ENCODE peak calls at places on chromosomes 16 and 17, in five cellular contexts. G, L, V, J and B are unnamed samples.

GRCh38 chr17:51372345-51373004 is 112.1 kb downstream of the UTP18 start:
- DNase-seq in G (no peak), L (no peak), V (peak), J (no peak), B (no peak)

GRCh38 chr17:47203984-47204721 is 5.0 kb upstream of the MYL4 start:
- DNase-seq in G (no peak), L (no peak), V (peak), J (no peak), B (no peak)

GRCh38 chr17:7354262-7354781 is 634 bp upstream of the TMEM95 start:
- DNase-seq in G (no peak), L (no peak), V (peak), J (no peak), B (peak)

GRCh38 chr17:78140169-78141051 is 5.8 kb upstream of the C17orf99 start:
- DNase-seq in G (peak), L (no peak), V (peak), J (peak), B (no peak)

GRCh38 chr16:50601341-50601740 is 53.1 kb downstream of the NKD1 start:
- DNase-seq in G (peak), L (no peak), V (no peak), J (no peak), B (no peak)

GRCh38 chr17:10149573-10150399 is 48.6 kb downstream of the GAS7 start:
- DNase-seq in G (no peak), L (no peak), V (peak), J (no peak), B (peak)

GRCh38 chr16:22291860-22292692 is 5.1 kb upstream of the POLR3E start:
- DNase-seq in G (no peak), L (peak), V (no peak), J (no peak), B (no peak)

GRCh38 chr17:66578781-66579489 is 256.0 kb upstream of the CACNG5 start:
- DNase-seq in G (no peak), L (no peak), V (peak), J (no peak), B (no peak)

GRCh38 chr16:68636064-68636551 is 9.0 kb upstream of the CDH3 start:
- DNase-seq in G (no peak), L (no peak), V (no peak), J (no peak), B (no peak)

GRCh38 chr17:16050844-16051243 is 51.2 kb downstream of the TTC19 start:
- DNase-seq in G (no peak), L (no peak), V (no peak), J (no peak), B (no peak)
- H3K4me3 ChIP-seq in G (no peak), L (no peak), V (no peak), J (no peak), B (no peak)

DNA sequence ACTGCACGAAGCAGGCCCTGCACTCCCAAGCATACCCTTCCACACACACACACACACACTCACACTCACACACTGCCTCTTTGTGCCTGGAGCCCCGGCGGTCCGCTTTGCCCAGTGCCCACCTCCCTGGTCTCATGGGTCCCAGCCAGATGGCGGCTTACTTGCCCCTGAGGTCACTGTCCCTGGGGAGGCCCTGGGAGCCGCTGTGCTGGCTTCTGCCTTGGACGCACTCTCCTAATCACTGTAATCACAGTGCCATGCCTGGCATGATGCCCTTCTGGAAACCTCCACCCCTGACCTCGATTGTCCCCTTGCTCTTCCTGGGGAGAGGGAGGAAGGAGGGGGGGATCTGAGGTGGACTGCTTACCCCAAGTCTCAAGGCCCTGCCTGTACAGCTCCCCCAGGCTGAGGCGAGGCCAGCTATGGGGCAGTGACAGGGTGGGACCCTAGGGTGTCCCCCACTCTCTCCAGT is 36.0 kb downstream of the ARHGAP23 start:
- DNase-seq in G (no peak), L (no peak), V (peak), J (no peak), B (no peak)
- H3K4me3 ChIP-seq in G (no peak), L (peak), V (peak), J (peak), B (peak)

DNA sequence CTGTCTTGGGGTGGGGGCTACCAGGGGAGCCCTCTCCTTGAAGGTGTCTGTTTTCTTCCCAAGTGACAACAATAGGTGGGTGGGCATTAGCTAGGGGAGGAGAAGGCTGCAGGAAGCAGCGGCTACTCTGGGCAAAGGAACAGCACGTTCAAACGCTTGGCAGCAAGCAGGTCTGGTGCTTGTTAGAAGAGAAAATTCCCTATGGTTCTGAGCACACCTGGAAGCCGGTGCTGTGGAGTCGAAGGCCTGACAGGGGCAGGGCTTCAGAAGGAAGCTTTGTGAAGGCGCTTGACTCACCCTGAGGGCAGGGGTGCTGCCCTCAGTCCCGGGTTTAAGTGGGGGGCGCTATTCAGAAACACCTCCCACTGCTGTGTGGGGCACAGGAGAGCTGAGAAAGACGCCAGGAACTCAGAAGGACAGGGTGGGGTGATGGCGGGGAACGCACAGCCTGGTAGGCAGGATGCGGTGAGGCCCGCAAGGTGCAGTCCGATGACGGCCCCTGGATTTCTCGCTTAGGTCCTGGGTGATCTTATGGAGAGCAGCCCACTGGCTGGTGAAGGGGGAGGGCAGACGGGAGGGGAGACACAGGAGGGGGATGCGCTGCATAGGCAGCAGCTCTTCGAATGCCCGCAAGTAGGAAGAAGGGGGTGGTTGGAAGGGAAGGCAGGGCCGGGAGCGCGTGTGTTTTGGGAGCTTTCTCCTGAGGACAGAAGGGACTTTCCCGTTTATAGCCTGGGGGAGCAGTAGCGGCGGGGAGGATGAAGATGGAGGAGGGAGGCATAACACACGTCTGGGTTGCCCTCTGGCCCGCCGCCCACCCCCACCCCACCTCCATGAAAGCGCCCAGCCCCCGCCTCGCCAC is 3.2 kb downstream of the GJD3 start:
- DNase-seq in G (no peak), L (no peak), V (no peak), J (no peak), B (no peak)
- H3K4me3 ChIP-seq in G (no peak), L (no peak), V (no peak), J (no peak), B (no peak)

DNA sequence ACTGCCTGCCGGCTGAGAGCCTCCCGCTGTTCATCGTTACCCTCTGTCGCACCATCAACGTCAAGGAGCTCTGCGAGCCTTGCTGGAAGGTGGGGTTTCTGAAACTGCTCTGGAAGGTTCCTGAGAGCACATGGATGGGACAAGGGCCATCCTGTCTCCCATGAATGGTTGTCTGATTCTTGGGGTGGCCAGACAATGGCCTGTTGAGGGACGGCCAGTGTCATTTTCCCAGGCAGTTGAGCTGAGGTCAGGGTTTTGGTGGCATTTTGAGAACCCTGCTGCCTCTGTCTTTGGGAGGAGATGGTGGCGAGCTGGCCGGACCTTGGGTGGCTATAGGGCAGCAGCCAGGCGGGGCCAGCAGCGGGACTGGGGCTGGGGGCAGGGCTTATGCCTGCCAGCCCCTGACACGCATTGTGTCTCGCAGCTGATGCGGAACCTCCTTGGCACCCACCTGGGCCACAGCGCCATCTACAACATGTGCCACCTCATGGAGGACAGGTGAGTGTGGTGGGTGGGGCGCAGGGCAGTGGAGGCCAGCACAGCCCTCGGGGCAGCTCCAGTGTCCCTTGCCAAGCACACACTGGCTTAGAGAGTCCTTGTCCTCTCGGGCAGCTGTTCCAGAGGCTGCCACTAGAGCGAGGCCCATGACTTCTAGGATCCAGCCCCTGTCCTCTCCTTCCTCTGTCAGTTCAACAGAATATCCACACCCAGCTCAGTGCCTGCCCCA is 9.1 kb downstream of the TSC2 start:
- DNase-seq in G (no peak), L (no peak), V (no peak), J (no peak), B (no peak)
- H3K4me3 ChIP-seq in G (no peak), L (no peak), V (no peak), J (no peak), B (no peak)

GRCh38 chr16:4679156-4679853 is 14.1 kb upstream of the NUDT16L1 start:
- DNase-seq in G (peak), L (no peak), V (no peak), J (no peak), B (no peak)
- H3K4me3 ChIP-seq in G (no peak), L (no peak), V (no peak), J (peak), B (no peak)

GRCh38 chr16:84827131-84827574 is 7.4 kb downstream of the CRISPLD2 start:
- DNase-seq in G (no peak), L (no peak), V (no peak), J (no peak), B (no peak)
- H3K4me3 ChIP-seq in G (no peak), L (no peak), V (no peak), J (no peak), B (no peak)

GRCh38 chr16:88449267-88449561 is 3.9 kb upstream of the ZFPM1 start:
- DNase-seq in G (peak), L (no peak), V (no peak), J (no peak), B (no peak)
- H3K4me3 ChIP-seq in G (no peak), L (no peak), V (no peak), J (no peak), B (no peak)

DNA sequence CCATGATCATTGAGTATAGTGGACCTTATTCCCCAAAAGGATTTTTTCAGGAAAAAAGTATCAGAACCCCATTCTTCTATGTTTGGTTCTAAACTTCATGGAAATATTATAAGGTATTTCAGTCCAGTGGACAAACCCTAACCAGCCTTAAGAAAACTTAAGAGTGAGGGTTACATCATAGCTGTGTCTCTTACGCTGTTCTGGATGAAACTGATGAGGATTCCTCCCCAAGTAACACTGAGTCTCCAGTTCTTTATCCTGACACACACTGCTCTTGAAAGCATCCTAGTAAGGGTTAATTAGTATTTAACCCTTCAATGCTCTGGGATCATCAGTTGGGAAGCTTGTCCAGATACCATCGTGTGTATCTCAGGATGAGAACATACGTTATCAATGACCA is 5.0 kb downstream of the LYRM1 start:
- DNase-seq in G (no peak), L (no peak), V (no peak), J (no peak), B (no peak)
- H3K4me3 ChIP-seq in G (no peak), L (no peak), V (no peak), J (no peak), B (no peak)